ENCODE peak calls at places on chromosome 3, in six cellular contexts. One of them, this sample, is unnamed.

GRCh38 chr3:108806316-108806715 is 16.3 kb upstream of the TRAT1 start:
- DNase-seq in MCF 10A: no peak
- DNase-seq in HT1080: peak
- DNase-seq in GM20000: no peak
- DNase-seq in NCI-H1105 treated with DMSO at 0.1 percent for 48 hours: no peak
- DNase-seq in GM18507: no peak
- DNase-seq in this sample: no peak

GRCh38 chr3:195895078-195895899 is 13.1 kb downstream of the TNK2 start:
- DNase-seq in MCF 10A: peak
- DNase-seq in HT1080: peak
- DNase-seq in GM20000: peak
- DNase-seq in NCI-H1105 treated with DMSO at 0.1 percent for 48 hours: peak
- DNase-seq in GM18507: no peak
- DNase-seq in this sample: no peak

GRCh38 chr3:196246612-196247308 is 30.4 kb downstream of the SLC51A start:
- DNase-seq in MCF 10A: peak
- DNase-seq in HT1080: peak
- DNase-seq in GM20000: no peak
- DNase-seq in NCI-H1105 treated with DMSO at 0.1 percent for 48 hours: no peak
- DNase-seq in GM18507: no peak
- DNase-seq in this sample: no peak

GRCh38 chr3:151276038-151277027 is 2.0 kb downstream of the P2RY14 start:
- DNase-seq in MCF 10A: no peak
- DNase-seq in HT1080: no peak
- DNase-seq in GM20000: no peak
- DNase-seq in NCI-H1105 treated with DMSO at 0.1 percent for 48 hours: no peak
- DNase-seq in GM18507: no peak
- DNase-seq in this sample: no peak

GRCh38 chr3:191220908-191221307 is 21.9 kb downstream of the OSTN start:
- DNase-seq in MCF 10A: peak
- DNase-seq in HT1080: peak
- DNase-seq in GM20000: no peak
- DNase-seq in NCI-H1105 treated with DMSO at 0.1 percent for 48 hours: no peak
- DNase-seq in GM18507: no peak
- DNase-seq in this sample: no peak

GRCh38 chr3:186237915-186238314 is 124.1 kb downstream of the DGKG start:
- DNase-seq in MCF 10A: no peak
- DNase-seq in HT1080: no peak
- DNase-seq in GM20000: no peak
- DNase-seq in NCI-H1105 treated with DMSO at 0.1 percent for 48 hours: no peak
- DNase-seq in GM18507: no peak
- DNase-seq in this sample: no peak

GRCh38 chr3:49553690-49554634 is at the start of gene BSN:
- DNase-seq in MCF 10A: peak
- DNase-seq in HT1080: peak
- DNase-seq in GM20000: peak
- DNase-seq in NCI-H1105 treated with DMSO at 0.1 percent for 48 hours: peak
- DNase-seq in GM18507: peak
- DNase-seq in this sample: peak

GRCh38 chr3:113277886-113278598 is 66.7 kb downstream of the BOC start:
- DNase-seq in MCF 10A: no peak
- DNase-seq in HT1080: no peak
- DNase-seq in GM20000: no peak
- DNase-seq in NCI-H1105 treated with DMSO at 0.1 percent for 48 hours: no peak
- DNase-seq in GM18507: no peak
- DNase-seq in this sample: no peak

GRCh38 chr3:105806361-105806760 is 62.5 kb downstream of the CBLB start:
- DNase-seq in MCF 10A: peak
- DNase-seq in HT1080: peak
- DNase-seq in GM20000: peak
- DNase-seq in NCI-H1105 treated with DMSO at 0.1 percent for 48 hours: no peak
- DNase-seq in GM18507: no peak
- DNase-seq in this sample: no peak

GRCh38 chr3:98583766-98584165 is 9.6 kb downstream of the CPOX start:
- DNase-seq in MCF 10A: no peak
- DNase-seq in HT1080: no peak
- DNase-seq in GM20000: no peak
- DNase-seq in NCI-H1105 treated with DMSO at 0.1 percent for 48 hours: no peak
- DNase-seq in GM18507: no peak
- DNase-seq in this sample: no peak

GRCh38 chr3:124774305-124774673 is 44.0 kb downstream of the UMPS start:
- DNase-seq in MCF 10A: no peak
- DNase-seq in HT1080: peak
- DNase-seq in GM20000: no peak
- DNase-seq in NCI-H1105 treated with DMSO at 0.1 percent for 48 hours: no peak
- DNase-seq in GM18507: no peak
- DNase-seq in this sample: no peak

GRCh38 chr3:186283096-186283495 is 78.9 kb downstream of the DGKG start:
- DNase-seq in MCF 10A: no peak
- DNase-seq in HT1080: peak
- DNase-seq in GM20000: no peak
- DNase-seq in NCI-H1105 treated with DMSO at 0.1 percent for 48 hours: no peak
- DNase-seq in GM18507: no peak
- DNase-seq in this sample: no peak

GRCh38 chr3:170809021-170809974 is 60.7 kb downstream of the RPL22L1 start:
- DNase-seq in MCF 10A: peak
- DNase-seq in HT1080: peak
- DNase-seq in GM20000: peak
- DNase-seq in NCI-H1105 treated with DMSO at 0.1 percent for 48 hours: peak
- DNase-seq in GM18507: no peak
- DNase-seq in this sample: no peak

GRCh38 chr3:113287111-113287817 is 75.9 kb downstream of the BOC start:
- DNase-seq in MCF 10A: peak
- DNase-seq in HT1080: peak
- DNase-seq in GM20000: no peak
- DNase-seq in NCI-H1105 treated with DMSO at 0.1 percent for 48 hours: no peak
- DNase-seq in GM18507: no peak
- DNase-seq in this sample: no peak

GRCh38 chr3:154122912-154123559 is 1.8 kb downstream of the ARHGEF26 start:
- DNase-seq in MCF 10A: no peak
- DNase-seq in HT1080: no peak
- DNase-seq in GM20000: no peak
- DNase-seq in NCI-H1105 treated with DMSO at 0.1 percent for 48 hours: peak
- DNase-seq in GM18507: no peak
- DNase-seq in this sample: no peak

GRCh38 chr3:169923189-169923588 is 11.8 kb downstream of the SAMD7 start:
- DNase-seq in MCF 10A: no peak
- DNase-seq in HT1080: no peak
- DNase-seq in GM20000: no peak
- DNase-seq in NCI-H1105 treated with DMSO at 0.1 percent for 48 hours: peak
- DNase-seq in GM18507: no peak
- DNase-seq in this sample: no peak

GRCh38 chr3:14148041-14148985 is 23.5 kb downstream of the TMEM43 start:
- DNase-seq in MCF 10A: no peak
- DNase-seq in HT1080: no peak
- DNase-seq in GM20000: no peak
- DNase-seq in NCI-H1105 treated with DMSO at 0.1 percent for 48 hours: peak
- DNase-seq in GM18507: no peak
- DNase-seq in this sample: peak

GRCh38 chr3:128112406-128112968 is 11.1 kb downstream of the RUVBL1 start:
- DNase-seq in MCF 10A: peak
- DNase-seq in HT1080: peak
- DNase-seq in GM20000: no peak
- DNase-seq in NCI-H1105 treated with DMSO at 0.1 percent for 48 hours: peak
- DNase-seq in GM18507: no peak
- DNase-seq in this sample: no peak

GRCh38 chr3:46143951-46144473 is 64.1 kb downstream of the CCR1 start:
- DNase-seq in MCF 10A: no peak
- DNase-seq in HT1080: no peak
- DNase-seq in GM20000: no peak
- DNase-seq in NCI-H1105 treated with DMSO at 0.1 percent for 48 hours: no peak
- DNase-seq in GM18507: no peak
- DNase-seq in this sample: no peak

GRCh38 chr3:151362798-151363197 is 21.8 kb downstream of the P2RY12 start:
- DNase-seq in MCF 10A: no peak
- DNase-seq in HT1080: no peak
- DNase-seq in GM20000: no peak
- DNase-seq in NCI-H1105 treated with DMSO at 0.1 percent for 48 hours: no peak
- DNase-seq in GM18507: no peak
- DNase-seq in this sample: no peak

This sample was measured in mesenteric fat pad.